ENCODE peak calls at places on chromosomes 5 and 9, in ten cellular contexts. X is ovary, Y is neuronal stem cell, P is pancreas, S is WERI-Rb-1, O is heart left ventricle, T is osteoblast, J is H9, C is small intestine, D is substantia nigra. W is an unnamed sample.
A peak's percentile ranks its signal among the peaks of the same experiment; 100 is the strongest.

GRCh38 chr5:132226516-132227234 is 978 bp downstream of the P4HA2 start:
- DNase-seq in X (peak; percentile 28), J (peak; percentile 44), P (no peak), S (peak; percentile 8), D (no peak), C (no peak), O (peak; percentile 73), Y (no peak), T (no peak), W (no peak)

GRCh38 chr5:104016650-104017049 is 454.1 kb upstream of the NUDT12 start:
- DNase-seq in D (no peak), T (peak; percentile 73), J (no peak), C (no peak), P (no peak), O (no peak), X (no peak), Y (no peak), S (no peak), W (no peak)

GRCh38 chr9:134419684-134420076 is 93.4 kb downstream of the RXRA start:
- DNase-seq in J (peak; percentile 77), S (peak; percentile 83), D (no peak), T (no peak), C (no peak), X (no peak), Y (no peak), P (no peak), O (no peak), W (no peak)

GRCh38 chr5:159552751-159553150 is 222.5 kb upstream of the IL12B start:
- DNase-seq in P (no peak), X (no peak), J (no peak), S (peak; percentile 10), T (peak; percentile 9), O (no peak), Y (no peak), D (no peak), C (no peak), W (no peak)

GRCh38 chr9:31683126-31683525 is 701.3 kb upstream of the ACO1 start:
- DNase-seq in J (no peak), Y (no peak), D (no peak), O (no peak), P (no peak), S (no peak), C (no peak), X (no peak), T (no peak), W (no peak)

GRCh38 chr5:111143910-111144309 is 51.8 kb downstream of the WDR36 start:
- DNase-seq in D (no peak), S (no peak), O (peak; percentile 66), C (no peak), T (peak; percentile 92), J (no peak), P (peak; percentile 14), Y (no peak), X (peak; percentile 80), W (peak; percentile 39)

GRCh38 chr5:122392844-122393243 is 80.8 kb downstream of the SNCAIP start:
- DNase-seq in S (no peak), J (no peak), Y (no peak), D (no peak), O (no peak), X (no peak), C (no peak), T (no peak), P (no peak), W (no peak)

GRCh38 chr5:149416977-149417713 is 38.1 kb upstream of the IL17B start:
- DNase-seq in C (no peak), S (no peak), T (peak; percentile 67), D (no peak), O (no peak), J (no peak), X (peak; percentile 52), Y (no peak), P (no peak), W (no peak)

GRCh38 chr5:120539471-120539870 is 75.4 kb downstream of the PRR16 start:
- DNase-seq in S (no peak), P (no peak), O (no peak), J (no peak), T (no peak), X (no peak), Y (no peak), D (no peak), C (no peak), W (no peak)

GRCh38 chr9:136882109-136882946 is 4.0 kb upstream of the TRAF2 start:
- DNase-seq in D (no peak), C (peak; percentile 79), T (peak; percentile 99), O (peak; percentile 47), Y (no peak), S (no peak), J (peak; percentile 62), X (no peak), P (peak; percentile 68), W (peak; percentile 79)

GRCh38 chr5:15391648-15392392 is 108.2 kb upstream of the FBXL7 start:
- DNase-seq in P (no peak), C (no peak), J (no peak), T (no peak), S (no peak), Y (no peak), O (no peak), D (no peak), X (no peak), W (no peak)

GRCh38 chr9:136238342-136238732 is 7.3 kb downstream of the QSOX2 start:
- DNase-seq in X (no peak), C (no peak), O (no peak), P (no peak), Y (no peak), S (no peak), T (peak; percentile 75), J (no peak), D (no peak), W (no peak)

GRCh38 chr5:41636605-41637004 is 126.2 kb upstream of the PLCXD3 start:
- DNase-seq in C (no peak), X (peak; percentile 20), S (peak; percentile 35), P (no peak), O (no peak), T (no peak), J (peak; percentile 54), D (no peak), Y (peak; percentile 20), W (no peak)

GRCh38 chr5:127923804-127924570 is 159.6 kb upstream of the SLC12A2 start:
- DNase-seq in D (no peak), C (no peak), S (no peak), P (no peak), X (no peak), T (no peak), J (no peak), Y (no peak), O (no peak), W (no peak)

GRCh38 chr5:132662925-132663770 is 5.2 kb downstream of the IL13 start:
- DNase-seq in Y (no peak), P (no peak), T (peak; percentile 93), J (no peak), C (no peak), S (no peak), X (no peak), D (no peak), O (no peak), W (no peak)

GRCh38 chr5:54234304-54234938 is 76.0 kb downstream of the ARL15 start:
- DNase-seq in J (no peak), X (no peak), P (no peak), T (peak; percentile 74), Y (no peak), S (no peak), D (no peak), C (peak; percentile 29), O (no peak), W (no peak)

GRCh38 chr5:170491479-170491878 is 12.3 kb upstream of the KCNIP1 start:
- DNase-seq in C (no peak), D (no peak), T (peak; percentile 97), O (no peak), J (no peak), Y (no peak), X (no peak), P (no peak), S (no peak), W (peak; percentile 43)

GRCh38 chr5:96337048-96337781 is 95.8 kb downstream of the PCSK1 start:
- DNase-seq in S (no peak), J (no peak), Y (no peak), T (no peak), P (no peak), C (no peak), O (no peak), D (no peak), X (no peak), W (no peak)
- H3K27ac ChIP-seq in S (no peak overlapping the region), J (no peak overlapping the region), Y (no peak overlapping the region), T (peak overlapping the region; percentile 68), P (peak overlapping the region; percentile 69), C (no peak overlapping the region), O (no peak overlapping the region), D (no peak overlapping the region), X (no peak overlapping the region), W (no peak overlapping the region)

GRCh38 chr9:15512204-15512603 is 1.4 kb upstream of the PSIP1 start:
- DNase-seq in T (no peak), D (no peak), J (no peak), O (no peak), X (no peak), P (no peak), S (no peak), Y (no peak), C (no peak), W (no peak)
- H3K27ac ChIP-seq in T (no peak overlapping the region), D (no peak overlapping the region), J (peak overlapping the region; percentile 81), O (no peak overlapping the region), X (no peak overlapping the region), P (no peak overlapping the region), S (peak overlapping the region; percentile 100), Y (no peak overlapping the region), C (no peak overlapping the region), W (no peak overlapping the region)

DNA sequence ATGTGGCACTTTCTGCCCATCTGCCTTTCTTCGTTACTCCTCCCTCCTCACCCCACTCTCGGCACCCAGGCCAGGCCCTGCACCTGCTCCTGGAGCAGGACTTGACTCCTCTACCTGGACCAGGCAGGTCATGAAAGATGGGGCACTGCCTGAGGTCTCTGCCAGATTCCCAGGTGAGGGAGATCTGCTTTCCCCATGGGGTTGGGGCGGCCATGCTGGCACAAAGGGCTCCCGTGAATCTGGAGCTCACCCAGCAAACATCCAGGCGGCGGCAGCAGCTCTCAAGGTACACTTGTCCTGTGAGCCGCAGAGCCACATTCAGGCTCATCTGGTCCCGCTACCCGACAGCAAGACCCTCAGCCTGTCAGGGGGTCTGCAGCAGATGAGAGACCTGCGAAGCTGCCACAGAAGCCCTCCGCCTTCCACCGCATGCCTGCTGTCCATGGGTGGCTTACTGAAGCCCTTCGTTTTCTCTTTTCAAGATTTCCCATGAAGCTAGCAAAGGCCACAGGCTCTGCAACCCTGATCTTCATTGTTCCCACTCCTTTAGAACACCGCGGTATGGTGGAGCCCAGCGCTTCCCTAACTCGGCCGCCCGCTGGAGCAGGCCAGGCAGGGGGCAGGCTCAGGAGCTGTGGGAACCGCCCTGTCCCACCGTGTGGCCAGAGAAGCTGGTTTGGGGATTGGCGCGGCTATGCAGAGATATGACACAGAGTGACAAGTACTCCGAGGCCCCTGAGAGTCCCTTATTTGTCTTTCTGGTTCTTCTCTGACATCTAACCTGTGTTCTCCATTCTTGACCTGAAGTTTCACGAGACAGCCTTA is 8.7 kb downstream of the LRRC14B start:
- DNase-seq in D (no peak), S (no peak), X (no peak), T (peak; percentile 80), Y (no peak), O (peak; percentile 47), P (no peak), J (no peak), C (no peak), W (no peak)
- H3K27ac ChIP-seq in D (no peak overlapping the region), S (no peak overlapping the region), X (no peak overlapping the region), T (no peak overlapping the region), Y (peak overlapping the region; percentile 45), O (no peak overlapping the region), P (no peak overlapping the region), J (no peak overlapping the region), C (no peak overlapping the region), W (no peak overlapping the region)

GRCh38 chr5:115214541-115214940 is 44.8 kb upstream of the TRIM36 start:
- DNase-seq in Y (no peak), P (no peak), X (no peak), T (peak; percentile 50), D (no peak), S (no peak), J (no peak), O (no peak), C (no peak), W (no peak)

GRCh38 chr5:115209279-115209678 is 39.6 kb upstream of the TRIM36 start:
- DNase-seq in T (no peak), X (no peak), Y (no peak), C (peak; percentile 20), P (no peak), J (no peak), O (no peak), D (peak; percentile 25), S (no peak), W (no peak)
- H3K27ac ChIP-seq in T (no peak overlapping the region), X (no peak overlapping the region), Y (no peak overlapping the region), C (no peak overlapping the region), P (no peak overlapping the region), J (no peak overlapping the region), O (no peak overlapping the region), D (no peak overlapping the region), S (no peak overlapping the region), W (no peak overlapping the region)